ENCODE peak calls at places on chromosomes 2 and 18, in eight cellular contexts. One of them, this sample, is unnamed.

GRCh38 chr2:68749345-68749744 is 14.7 kb downstream of the ARHGAP25 start:
- DNase-seq in suprapubic skin: no peak
- DNase-seq in cardiac muscle cell: no peak
- DNase-seq in RWPE2: no peak
- DNase-seq in substantia nigra: no peak
- DNase-seq in SJSA1: no peak
- DNase-seq in neural progenitor cell: no peak
- DNase-seq in endothelial cell of umbilical vein: no peak
- DNase-seq in this sample: no peak

GRCh38 chr2:113876503-113877387 is 13.1 kb upstream of the ACTR3 start:
- DNase-seq in neural progenitor cell: no peak
- DNase-seq in cardiac muscle cell: no peak
- DNase-seq in suprapubic skin: no peak
- DNase-seq in SJSA1: peak; percentile 72
- DNase-seq in RWPE2: peak; percentile 91
- DNase-seq in endothelial cell of umbilical vein: no peak
- DNase-seq in substantia nigra: no peak
- DNase-seq in this sample: peak; percentile 84

GRCh38 chr2:9769171-9770005 is 73.9 kb upstream of the TAF1B start:
- DNase-seq in endothelial cell of umbilical vein: no peak
- DNase-seq in suprapubic skin: peak; percentile 70
- DNase-seq in cardiac muscle cell: no peak
- DNase-seq in neural progenitor cell: peak; percentile 67
- DNase-seq in RWPE2: no peak
- DNase-seq in substantia nigra: no peak
- DNase-seq in SJSA1: peak; percentile 44
- DNase-seq in this sample: no peak

GRCh38 chr2:168116448-168116847 is 130.9 kb downstream of the STK39 start:
- DNase-seq in endothelial cell of umbilical vein: no peak
- DNase-seq in RWPE2: no peak
- DNase-seq in cardiac muscle cell: no peak
- DNase-seq in SJSA1: no peak
- DNase-seq in neural progenitor cell: peak; percentile 68
- DNase-seq in substantia nigra: no peak
- DNase-seq in suprapubic skin: no peak
- DNase-seq in this sample: no peak

GRCh38 chr18:10661333-10661732 is 135.5 kb downstream of the NAPG start:
- DNase-seq in substantia nigra: no peak
- DNase-seq in endothelial cell of umbilical vein: no peak
- DNase-seq in neural progenitor cell: no peak
- DNase-seq in RWPE2: no peak
- DNase-seq in cardiac muscle cell: no peak
- DNase-seq in SJSA1: no peak
- DNase-seq in suprapubic skin: no peak
- DNase-seq in this sample: no peak

GRCh38 chr2:54557211-54557600 is 101.1 kb downstream of the SPTBN1 start:
- DNase-seq in endothelial cell of umbilical vein: no peak
- DNase-seq in substantia nigra: no peak
- DNase-seq in cardiac muscle cell: no peak
- DNase-seq in SJSA1: no peak
- DNase-seq in suprapubic skin: no peak
- DNase-seq in RWPE2: no peak
- DNase-seq in neural progenitor cell: no peak
- DNase-seq in this sample: no peak

GRCh38 chr2:203819434-203820133 is 48.0 kb upstream of the CTLA4 start:
- DNase-seq in cardiac muscle cell: no peak
- DNase-seq in neural progenitor cell: no peak
- DNase-seq in suprapubic skin: no peak
- DNase-seq in substantia nigra: no peak
- DNase-seq in RWPE2: no peak
- DNase-seq in SJSA1: peak; percentile 21
- DNase-seq in endothelial cell of umbilical vein: no peak
- DNase-seq in this sample: no peak

GRCh38 chr2:151238527-151239487 is 22.9 kb downstream of the RBM43 start:
- DNase-seq in SJSA1: peak; percentile 45
- DNase-seq in suprapubic skin: no peak
- DNase-seq in RWPE2: no peak
- DNase-seq in cardiac muscle cell: peak; percentile 73
- DNase-seq in endothelial cell of umbilical vein: peak; percentile 80
- DNase-seq in substantia nigra: no peak
- DNase-seq in neural progenitor cell: peak; percentile 73
- DNase-seq in this sample: no peak

GRCh38 chr18:37175727-37176126 is 346.8 kb downstream of the KIAA1328 start:
- DNase-seq in RWPE2: no peak
- DNase-seq in SJSA1: no peak
- DNase-seq in cardiac muscle cell: no peak
- DNase-seq in neural progenitor cell: no peak
- DNase-seq in substantia nigra: no peak
- DNase-seq in endothelial cell of umbilical vein: no peak
- DNase-seq in suprapubic skin: no peak
- DNase-seq in this sample: no peak

GRCh38 chr2:8193146-8193545 is 488.7 kb upstream of the ID2 start:
- DNase-seq in SJSA1: no peak
- DNase-seq in cardiac muscle cell: no peak
- DNase-seq in suprapubic skin: no peak
- DNase-seq in RWPE2: no peak
- DNase-seq in endothelial cell of umbilical vein: no peak
- DNase-seq in substantia nigra: no peak
- DNase-seq in neural progenitor cell: peak; percentile 11
- DNase-seq in this sample: no peak

GRCh38 chr18:67876866-67877265 is 360.3 kb upstream of the DSEL start:
- DNase-seq in endothelial cell of umbilical vein: peak; percentile 5
- DNase-seq in cardiac muscle cell: no peak
- DNase-seq in RWPE2: no peak
- DNase-seq in suprapubic skin: no peak
- DNase-seq in neural progenitor cell: peak; percentile 58
- DNase-seq in substantia nigra: no peak
- DNase-seq in SJSA1: no peak
- DNase-seq in this sample: no peak

GRCh38 chr2:199457147-199458016 is at the start of gene SATB2:
- DNase-seq in SJSA1: peak; percentile 66
- DNase-seq in RWPE2: peak; percentile 70
- DNase-seq in suprapubic skin: peak; percentile 84
- DNase-seq in substantia nigra: no peak
- DNase-seq in neural progenitor cell: peak; percentile 69
- DNase-seq in endothelial cell of umbilical vein: peak; percentile 15
- DNase-seq in cardiac muscle cell: peak; percentile 61
- DNase-seq in this sample: no peak

GRCh38 chr2:69309336-69310048 is 77.5 kb downstream of the GFPT1 start:
- DNase-seq in suprapubic skin: no peak
- DNase-seq in SJSA1: no peak
- DNase-seq in neural progenitor cell: no peak
- DNase-seq in endothelial cell of umbilical vein: peak; percentile 57
- DNase-seq in RWPE2: no peak
- DNase-seq in cardiac muscle cell: no peak
- DNase-seq in substantia nigra: no peak
- DNase-seq in this sample: peak; percentile 2

GRCh38 chr18:76822510-76823165 is at the start of gene ZNF236:
- DNase-seq in RWPE2: no peak
- DNase-seq in cardiac muscle cell: peak; percentile 91
- DNase-seq in neural progenitor cell: peak; percentile 93
- DNase-seq in endothelial cell of umbilical vein: peak; percentile 44
- DNase-seq in SJSA1: peak; percentile 70
- DNase-seq in substantia nigra: peak; percentile 43
- DNase-seq in suprapubic skin: peak; percentile 86
- DNase-seq in this sample: peak; percentile 45

GRCh38 chr2:222982909-222983265 is 69.1 kb upstream of the KCNE4 start:
- DNase-seq in RWPE2: no peak
- DNase-seq in suprapubic skin: no peak
- DNase-seq in SJSA1: no peak
- DNase-seq in neural progenitor cell: no peak
- DNase-seq in cardiac muscle cell: no peak
- DNase-seq in substantia nigra: no peak
- DNase-seq in endothelial cell of umbilical vein: no peak
- DNase-seq in this sample: no peak

GRCh38 chr18:23069481-23069880 is 65.8 kb upstream of the CABLES1 start:
- DNase-seq in RWPE2: no peak
- DNase-seq in substantia nigra: no peak
- DNase-seq in SJSA1: no peak
- DNase-seq in suprapubic skin: no peak
- DNase-seq in cardiac muscle cell: no peak
- DNase-seq in neural progenitor cell: no peak
- DNase-seq in endothelial cell of umbilical vein: no peak
- DNase-seq in this sample: peak; percentile 68

GRCh38 chr18:48563027-48563426 is 24.2 kb downstream of the CTIF start:
- DNase-seq in SJSA1: peak; percentile 76
- DNase-seq in cardiac muscle cell: no peak
- DNase-seq in substantia nigra: no peak
- DNase-seq in neural progenitor cell: no peak
- DNase-seq in endothelial cell of umbilical vein: peak; percentile 79
- DNase-seq in RWPE2: no peak
- DNase-seq in suprapubic skin: no peak
- DNase-seq in this sample: no peak

GRCh38 chr2:65369980-65370379 is 62.4 kb downstream of the SPRED2 start:
- DNase-seq in suprapubic skin: no peak
- DNase-seq in substantia nigra: no peak
- DNase-seq in cardiac muscle cell: no peak
- DNase-seq in neural progenitor cell: no peak
- DNase-seq in SJSA1: no peak
- DNase-seq in endothelial cell of umbilical vein: no peak
- DNase-seq in RWPE2: no peak
- DNase-seq in this sample: no peak

GRCh38 chr2:225275443-225275842 is 124.1 kb upstream of the NYAP2 start:
- DNase-seq in substantia nigra: no peak
- DNase-seq in suprapubic skin: no peak
- DNase-seq in neural progenitor cell: no peak
- DNase-seq in endothelial cell of umbilical vein: no peak
- DNase-seq in RWPE2: no peak
- DNase-seq in cardiac muscle cell: no peak
- DNase-seq in SJSA1: no peak
- DNase-seq in this sample: no peak

DNA sequence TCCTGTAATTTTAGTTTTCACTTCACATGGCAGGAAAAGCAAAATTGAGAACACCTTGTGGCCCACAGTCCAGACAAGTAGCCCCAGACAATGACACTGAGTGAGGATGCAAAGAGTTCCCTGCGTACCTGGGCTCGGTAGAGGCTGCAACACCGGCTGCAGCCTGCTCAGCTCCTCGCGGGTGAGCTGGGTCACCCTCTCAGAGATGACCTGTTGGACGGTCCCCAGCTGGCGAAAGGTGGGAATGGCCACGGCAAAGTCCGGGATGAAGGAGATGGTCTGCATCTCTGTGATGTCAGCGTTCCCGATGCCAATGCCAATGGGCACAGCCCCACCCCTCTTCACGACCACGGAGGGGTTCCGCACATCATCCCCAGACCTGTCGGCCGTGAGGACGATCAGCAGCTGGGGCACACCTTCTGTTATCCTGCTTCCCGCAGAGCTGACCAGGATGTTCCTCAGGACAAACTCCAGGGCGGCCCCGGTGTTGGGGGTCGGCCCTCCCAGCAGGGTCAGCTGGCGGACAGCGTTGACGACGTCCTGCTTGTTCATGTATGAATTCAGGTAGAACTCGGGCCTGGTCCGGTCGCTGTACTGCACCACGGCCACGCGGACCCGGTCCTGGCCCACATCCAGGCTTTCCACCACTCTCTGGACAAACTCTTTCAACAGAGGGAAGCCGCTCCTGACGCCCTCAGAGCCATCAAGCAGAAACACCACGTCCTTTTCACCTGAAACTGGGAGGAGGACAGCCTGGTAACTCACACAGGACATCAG is 39.5 kb downstream of the COL6A3 start:
- DNase-seq in SJSA1: no peak
- DNase-seq in substantia nigra: no peak
- DNase-seq in endothelial cell of umbilical vein: no peak
- DNase-seq in RWPE2: no peak
- DNase-seq in cardiac muscle cell: no peak
- DNase-seq in suprapubic skin: no peak
- DNase-seq in neural progenitor cell: no peak
- DNase-seq in this sample: no peak
- H3K27ac ChIP-seq in SJSA1: no peak overlapping the region
- H3K27ac ChIP-seq in substantia nigra: no peak overlapping the region
- H3K27ac ChIP-seq in endothelial cell of umbilical vein: no peak overlapping the region
- H3K27ac ChIP-seq in RWPE2: no peak overlapping the region
- H3K27ac ChIP-seq in cardiac muscle cell: no peak overlapping the region
- H3K27ac ChIP-seq in suprapubic skin: no peak overlapping the region
- H3K27ac ChIP-seq in neural progenitor cell: no peak overlapping the region
- H3K27ac ChIP-seq in this sample: no peak overlapping the region

GRCh38 chr2:105802587-105802986 is 57.9 kb downstream of the NCK2 start:
- DNase-seq in endothelial cell of umbilical vein: no peak
- DNase-seq in RWPE2: no peak
- DNase-seq in substantia nigra: no peak
- DNase-seq in cardiac muscle cell: no peak
- DNase-seq in neural progenitor cell: no peak
- DNase-seq in SJSA1: no peak
- DNase-seq in suprapubic skin: no peak
- DNase-seq in this sample: peak; percentile 77
- H3K27ac ChIP-seq in endothelial cell of umbilical vein: no peak overlapping the region
- H3K27ac ChIP-seq in RWPE2: no peak overlapping the region
- H3K27ac ChIP-seq in substantia nigra: no peak overlapping the region
- H3K27ac ChIP-seq in cardiac muscle cell: no peak overlapping the region
- H3K27ac ChIP-seq in neural progenitor cell: no peak overlapping the region
- H3K27ac ChIP-seq in SJSA1: no peak overlapping the region
- H3K27ac ChIP-seq in suprapubic skin: no peak overlapping the region
- H3K27ac ChIP-seq in this sample: peak overlapping the region; percentile 74

GRCh38 chr18:7158201-7158600 is 40.6 kb upstream of the LAMA1 start:
- DNase-seq in RWPE2: no peak
- DNase-seq in substantia nigra: no peak
- DNase-seq in cardiac muscle cell: no peak
- DNase-seq in endothelial cell of umbilical vein: no peak
- DNase-seq in SJSA1: peak; percentile 74
- DNase-seq in neural progenitor cell: no peak
- DNase-seq in suprapubic skin: no peak
- DNase-seq in this sample: no peak
- H3K27ac ChIP-seq in RWPE2: no peak overlapping the region
- H3K27ac ChIP-seq in substantia nigra: no peak overlapping the region
- H3K27ac ChIP-seq in cardiac muscle cell: no peak overlapping the region
- H3K27ac ChIP-seq in endothelial cell of umbilical vein: no peak overlapping the region
- H3K27ac ChIP-seq in SJSA1: no peak overlapping the region
- H3K27ac ChIP-seq in neural progenitor cell: no peak overlapping the region
- H3K27ac ChIP-seq in suprapubic skin: no peak overlapping the region
- H3K27ac ChIP-seq in this sample: no peak overlapping the region

GRCh38 chr2:40367652-40368051 is 84.2 kb downstream of the SLC8A1 start:
- DNase-seq in suprapubic skin: no peak
- DNase-seq in neural progenitor cell: no peak
- DNase-seq in SJSA1: no peak
- DNase-seq in RWPE2: no peak
- DNase-seq in endothelial cell of umbilical vein: no peak
- DNase-seq in substantia nigra: no peak
- DNase-seq in cardiac muscle cell: no peak
- DNase-seq in this sample: no peak

GRCh38 chr2:40364143-40364903 is 87.6 kb downstream of the SLC8A1 start:
- DNase-seq in SJSA1: no peak
- DNase-seq in suprapubic skin: no peak
- DNase-seq in RWPE2: no peak
- DNase-seq in substantia nigra: no peak
- DNase-seq in neural progenitor cell: no peak
- DNase-seq in cardiac muscle cell: no peak
- DNase-seq in endothelial cell of umbilical vein: peak; percentile 51
- DNase-seq in this sample: no peak

GRCh38 chr2:40369619-40370397 is 82.1 kb downstream of the SLC8A1 start:
- DNase-seq in RWPE2: no peak
- DNase-seq in substantia nigra: no peak
- DNase-seq in cardiac muscle cell: no peak
- DNase-seq in neural progenitor cell: no peak
- DNase-seq in SJSA1: no peak
- DNase-seq in suprapubic skin: no peak
- DNase-seq in endothelial cell of umbilical vein: no peak
- DNase-seq in this sample: no peak

GRCh38 chr2:40363631-40364030 is 88.3 kb downstream of the SLC8A1 start:
- DNase-seq in cardiac muscle cell: no peak
- DNase-seq in substantia nigra: no peak
- DNase-seq in SJSA1: no peak
- DNase-seq in suprapubic skin: no peak
- DNase-seq in neural progenitor cell: no peak
- DNase-seq in RWPE2: no peak
- DNase-seq in endothelial cell of umbilical vein: peak; percentile 53
- DNase-seq in this sample: no peak

GRCh38 chr2:40367032-40367431 is 84.9 kb downstream of the SLC8A1 start:
- DNase-seq in cardiac muscle cell: no peak
- DNase-seq in substantia nigra: no peak
- DNase-seq in neural progenitor cell: no peak
- DNase-seq in endothelial cell of umbilical vein: no peak
- DNase-seq in suprapubic skin: no peak
- DNase-seq in SJSA1: no peak
- DNase-seq in RWPE2: no peak
- DNase-seq in this sample: no peak
- H3K27ac ChIP-seq in cardiac muscle cell: peak overlapping the region; percentile 2
- H3K27ac ChIP-seq in substantia nigra: no peak overlapping the region
- H3K27ac ChIP-seq in neural progenitor cell: no peak overlapping the region
- H3K27ac ChIP-seq in endothelial cell of umbilical vein: no peak overlapping the region
- H3K27ac ChIP-seq in suprapubic skin: no peak overlapping the region
- H3K27ac ChIP-seq in SJSA1: no peak overlapping the region
- H3K27ac ChIP-seq in RWPE2: peak overlapping the region; percentile 15
- H3K27ac ChIP-seq in this sample: no peak overlapping the region

This sample was measured in naive thymus-derived CD4-positive, alpha-beta T cell.